ENCODE peak calls at places on chromosomes 6 and 20, in six cellular contexts. O is mesendoderm; V is CD8-positive, alpha-beta T cell; U is left ventricle myocardium inferior; S is CD8-positive, alpha-beta memory T cell; E is neural progenitor cell. H is an unnamed sample.

GRCh38 chr20:60381643-60382400 is 423.6 kb downstream of the CDH26 start:
- DNase-seq in O (no peak), U (no peak), E (no peak), V (no peak), S (no peak), H (no peak)

GRCh38 chr6:64504509-64504908 is 868.9 kb downstream of the PHF3 start:
- DNase-seq in U (no peak), S (no peak), O (no peak), V (no peak), E (no peak), H (no peak)

GRCh38 chr6:139521338-139521737 is 146.9 kb upstream of the CITED2 start:
- DNase-seq in U (no peak), E (no peak), O (no peak), S (no peak), V (no peak), H (no peak)

GRCh38 chr20:33947709-33948295 is 45.9 kb upstream of the RALY start:
- DNase-seq in E (peak; percentile 86), V (no peak), S (peak; percentile 50), O (peak; percentile 96), U (no peak), H (no peak)

GRCh38 chr6:168514216-168514615 is 73.2 kb downstream of the SMOC2 start:
- DNase-seq in V (no peak), E (no peak), O (no peak), U (peak; percentile 69), S (no peak), H (no peak)

GRCh38 chr6:35259946-35260626 is 551 bp downstream of the ZNF76 start:
- DNase-seq in U (peak; percentile 76), S (peak; percentile 90), E (no peak), V (peak; percentile 63), O (peak; percentile 90), H (peak; percentile 83)

GRCh38 chr20:53413188-53413631 is 180.4 kb downstream of the ZNF217 start:
- DNase-seq in E (peak; percentile 67), V (peak; percentile 23), S (peak; percentile 70), U (no peak), O (peak; percentile 89), H (peak; percentile 58)

GRCh38 chr6:14141531-14141930 is 24.0 kb downstream of the CD83 start:
- DNase-seq in V (no peak), U (no peak), O (no peak), S (no peak), E (no peak), H (no peak)

GRCh38 chr6:48068326-48069191 is 42.4 kb downstream of the PTCHD4 start:
- DNase-seq in V (no peak), S (no peak), O (peak; percentile 23), E (peak; percentile 63), U (no peak), H (no peak)

GRCh38 chr6:158752613-158753012 is 66.6 kb downstream of the EZR start:
- DNase-seq in O (no peak), V (no peak), S (no peak), U (peak; percentile 48), E (peak; percentile 19), H (no peak)

GRCh38 chr20:46713957-46714834 is 4.7 kb downstream of the SLC2A10 start:
- DNase-seq in U (no peak), S (no peak), V (no peak), E (no peak), O (no peak), H (no peak)

GRCh38 chr6:33453361-33454008 is 891 bp upstream of the ZBTB9 start:
- DNase-seq in O (no peak), V (no peak), U (no peak), E (no peak), S (no peak), H (no peak)

GRCh38 chr6:1622851-1623768 is 13.4 kb downstream of the FOXC1 start:
- DNase-seq in V (no peak), U (no peak), O (peak; percentile 73), S (no peak), E (no peak), H (no peak)

GRCh38 chr6:35808688-35809087 is 3.5 kb downstream of the LHFPL5 start:
- DNase-seq in O (no peak), V (no peak), S (no peak), E (no peak), U (no peak), H (no peak)

GRCh38 chr6:43817192-43817591 is 47.2 kb downstream of the VEGFA start:
- DNase-seq in U (peak; percentile 52), O (peak; percentile 85), V (no peak), E (peak; percentile 40), S (no peak), H (no peak)

GRCh38 chr6:137230547-137230946 is 11.4 kb upstream of the IFNGR1 start:
- DNase-seq in E (no peak), U (no peak), O (no peak), S (no peak), V (no peak), H (no peak)

GRCh38 chr20:64279826-64280459 is 24.4 kb downstream of the PCMTD2 start:
- DNase-seq in S (no peak), O (no peak), E (no peak), U (no peak), V (no peak), H (no peak)

GRCh38 chr6:112252571-112253504 is 1.5 kb downstream of the LAMA4 start:
- DNase-seq in E (no peak), O (peak; percentile 58), U (no peak), V (no peak), S (no peak), H (no peak)

GRCh38 chr6:100116409-100117194 is 122.6 kb upstream of the MCHR2 start:
- DNase-seq in E (peak; percentile 74), U (no peak), O (peak; percentile 85), V (no peak), S (no peak), H (no peak)

GRCh38 chr6:169380493-169380892 is 126.8 kb upstream of the THBS2 start:
- DNase-seq in E (no peak), V (no peak), U (no peak), O (no peak), S (no peak), H (no peak)

GRCh38 chr6:90892271-90892670 is 305.4 kb upstream of the MAP3K7 start:
- DNase-seq in E (no peak), V (no peak), S (no peak), O (peak; percentile 44), U (no peak), H (no peak)

GRCh38 chr20:35004051-35004725 is 48.5 kb downstream of the MYH7B start:
- DNase-seq in S (no peak), E (no peak), O (no peak), U (peak; percentile 10), V (no peak), H (peak; percentile 7)

GRCh38 chr6:32151885-32152311 is at the start of gene PRRT1:
- DNase-seq in O (peak; percentile 60), S (no peak), V (no peak), E (peak; percentile 58), U (no peak), H (no peak)

GRCh38 chr6:40789143-40789764 is 202.1 kb upstream of the LRFN2 start:
- DNase-seq in U (no peak), E (no peak), S (peak; percentile 49), O (peak; percentile 89), V (no peak), H (no peak)

GRCh38 chr20:48006036-48006833 is 221.0 kb upstream of the SULF2 start:
- DNase-seq in O (no peak), U (no peak), S (no peak), V (no peak), E (no peak), H (no peak)

GRCh38 chr20:51326241-51326819 is 216.2 kb downstream of the NFATC2 start:
- DNase-seq in S (peak; percentile 58), U (peak; percentile 24), E (peak; percentile 82), O (peak; percentile 84), V (no peak), H (peak; percentile 61)

GRCh38 chr6:46684771-46685170 is 2.9 kb upstream of the TDRD6 start:
- DNase-seq in S (no peak), V (no peak), E (no peak), O (no peak), U (no peak), H (no peak)

GRCh38 chr6:75656479-75656878 is 54.8 kb downstream of the SENP6 start:
- DNase-seq in S (no peak), E (no peak), O (no peak), U (no peak), V (no peak), H (no peak)

GRCh38 chr6:104325341-104326172 is 534.2 kb downstream of the HACE1 start:
- DNase-seq in S (no peak), E (peak; percentile 24), U (no peak), V (no peak), O (peak; percentile 34), H (no peak)

GRCh38 chr6:116682334-116682712 is 1.3 kb downstream of the KPNA5 start:
- DNase-seq in S (peak; percentile 65), O (peak; percentile 8), V (no peak), E (peak; percentile 19), U (no peak), H (no peak)

GRCh38 chr6:127635091-127635490 is 58.1 kb downstream of the C6orf58 start:
- DNase-seq in U (no peak), O (no peak), V (no peak), S (no peak), E (no peak), H (no peak)

GRCh38 chr20:23162887-23163286 is 76.8 kb upstream of the CD93 start:
- DNase-seq in E (no peak), V (no peak), S (no peak), U (no peak), O (no peak), H (no peak)

DNA sequence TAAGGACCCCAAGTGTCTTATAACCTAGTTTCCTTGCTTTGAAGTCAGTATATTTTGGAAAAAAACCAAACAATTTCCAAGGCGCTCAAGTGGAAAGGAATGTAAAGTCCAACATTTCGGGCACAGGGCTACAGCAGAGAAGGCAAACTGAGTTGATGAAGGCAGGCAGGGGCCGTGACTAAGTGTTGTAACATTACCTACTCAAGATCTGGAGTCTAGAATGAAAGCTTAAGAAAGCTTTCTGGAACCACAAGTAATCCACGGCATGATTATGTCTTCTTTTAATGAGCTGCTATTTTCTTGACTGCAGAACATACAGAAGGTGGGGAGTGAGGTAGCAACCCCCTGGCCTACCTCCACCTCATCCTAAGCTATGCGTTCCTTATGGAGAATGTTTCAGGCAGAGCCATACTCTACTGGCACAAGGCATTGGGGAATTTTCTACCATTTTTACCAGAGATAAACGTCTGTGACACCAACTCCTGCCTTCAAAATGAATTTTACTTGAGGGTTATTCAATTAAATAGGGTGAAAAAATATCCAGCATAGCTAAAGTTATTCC is 4.3 kb downstream of the PPP1R10 start:
- DNase-seq in E (peak; percentile 32), U (no peak), V (no peak), S (no peak), O (no peak), H (no peak)
- H3K4me3 ChIP-seq in E (no peak overlapping the region), U (no peak overlapping the region), V (no peak overlapping the region), S (no peak overlapping the region), O (no peak overlapping the region), H (no peak overlapping the region)

GRCh38 chr6:15421945-15422733 is 176.3 kb downstream of the JARID2 start:
- DNase-seq in E (no peak), V (no peak), U (no peak), O (no peak), S (no peak), H (no peak)
- H3K4me3 ChIP-seq in E (no peak overlapping the region), V (no peak overlapping the region), U (no peak overlapping the region), O (no peak overlapping the region), S (no peak overlapping the region), H (no peak overlapping the region)

GRCh38 chr6:146029573-146030184 is 817 bp downstream of the GRM1 start:
- DNase-seq in S (no peak), O (no peak), U (no peak), E (no peak), V (no peak), H (no peak)
- H3K4me3 ChIP-seq in S (no peak overlapping the region), O (no peak overlapping the region), U (no peak overlapping the region), E (peak overlapping the region; percentile 56), V (no peak overlapping the region), H (no peak overlapping the region)

GRCh38 chr6:159844737-159845645 is 44.9 kb downstream of the PNLDC1 start:
- DNase-seq in S (no peak), U (no peak), O (no peak), E (no peak), V (no peak), H (no peak)
- H3K4me3 ChIP-seq in S (no peak overlapping the region), U (no peak overlapping the region), O (no peak overlapping the region), E (no peak overlapping the region), V (no peak overlapping the region), H (no peak overlapping the region)